ENCODE peak calls at places on chromosomes 6 and 20, in eight cellular contexts. G is epithelial cell of esophagus, B is retinal pigment epithelial cell, Y is foreskin fibroblast, W is NT2/D1, L is GM23248, O is right atrium auricular region, Z is brain microvascular endothelial cell. E is an unnamed sample.

GRCh38 chr6:21800948-21801438 is 207.4 kb downstream of the SOX4 start:
- DNase-seq in B (no peak), O (no peak), Z (peak; percentile 86), Y (peak; percentile 16), W (no peak), L (peak; percentile 18), G (peak; percentile 77), E (no peak)

GRCh38 chr20:1920252-1920651 is 25.0 kb downstream of the SIRPA start:
- DNase-seq in Y (no peak), O (no peak), G (no peak), W (no peak), Z (no peak), L (peak; percentile 31), B (no peak), E (peak; percentile 97)

GRCh38 chr20:34301587-34302311 is 1.4 kb downstream of the AHCY start:
- DNase-seq in O (no peak), Y (no peak), B (no peak), L (no peak), W (no peak), G (no peak), Z (no peak), E (no peak)

GRCh38 chr6:51049288-51049982 is 230.8 kb downstream of the TFAP2B start:
- DNase-seq in B (no peak), L (no peak), G (no peak), Y (no peak), O (no peak), W (no peak), Z (no peak), E (no peak)

GRCh38 chr6:134373282-134373922 is 55.5 kb upstream of the SGK1 start:
- DNase-seq in L (peak; percentile 87), B (peak; percentile 27), Z (peak; percentile 80), W (no peak), G (peak; percentile 83), O (peak; percentile 83), Y (peak; percentile 80), E (no peak)

GRCh38 chr20:25580711-25581110 is 4.6 kb downstream of the NINL start:
- DNase-seq in B (peak; percentile 25), O (no peak), Y (peak; percentile 7), G (peak; percentile 20), W (no peak), L (no peak), Z (no peak), E (peak; percentile 20)

GRCh38 chr6:43720999-43721398 is 33.4 kb upstream of the MRPS18A start:
- DNase-seq in G (no peak), W (no peak), Z (no peak), O (no peak), L (no peak), B (no peak), Y (no peak), E (no peak)

GRCh38 chr6:3405679-3406078 is 51.2 kb downstream of the SLC22A23 start:
- DNase-seq in W (no peak), B (no peak), L (peak; percentile 90), Z (peak; percentile 54), Y (no peak), O (no peak), G (peak; percentile 91), E (peak; percentile 83)

GRCh38 chr6:26214826-26215199 is 127.6 kb downstream of the HFE start:
- DNase-seq in L (no peak), Y (no peak), O (no peak), Z (no peak), G (no peak), B (no peak), W (no peak), E (no peak)

GRCh38 chr6:35392111-35392702 is 49.8 kb downstream of the PPARD start:
- DNase-seq in O (no peak), B (no peak), Z (no peak), L (no peak), W (no peak), G (peak; percentile 99), Y (no peak), E (no peak)

GRCh38 chr20:56540415-56540814 is 7.4 kb downstream of the FAM209B start:
- DNase-seq in Z (peak; percentile 19), O (no peak), L (peak; percentile 45), W (no peak), Y (no peak), B (no peak), G (no peak), E (no peak)

GRCh38 chr6:19898141-19898740 is 61.1 kb downstream of the ID4 start:
- DNase-seq in Z (no peak), W (no peak), Y (no peak), L (no peak), O (no peak), G (no peak), B (no peak), E (no peak)

GRCh38 chr6:123997223-123997622 is 193.6 kb downstream of the NKAIN2 start:
- DNase-seq in G (no peak), O (no peak), Z (no peak), W (no peak), Y (no peak), B (no peak), L (no peak), E (no peak)

GRCh38 chr6:155352812-155353211 is 38.5 kb upstream of the TFB1M start:
- DNase-seq in B (no peak), O (no peak), Y (peak; percentile 62), L (peak; percentile 91), W (no peak), Z (peak; percentile 52), G (no peak), E (no peak)

GRCh38 chr6:12886961-12887775 is 170.6 kb downstream of the PHACTR1 start:
- DNase-seq in G (no peak), L (peak; percentile 51), Y (peak; percentile 53), B (peak; percentile 22), O (no peak), Z (no peak), W (peak; percentile 47), E (peak; percentile 70)

GRCh38 chr6:26217714-26218075 is 130.5 kb downstream of the HFE start:
- DNase-seq in L (peak; percentile 9), W (no peak), Z (no peak), B (no peak), Y (no peak), G (peak; percentile 38), O (no peak), E (no peak)

GRCh38 chr20:33659341-33660034 is 2.6 kb upstream of the C20orf144 start:
- DNase-seq in Z (no peak), B (no peak), L (no peak), O (no peak), G (no peak), Y (no peak), W (no peak), E (no peak)

DNA sequence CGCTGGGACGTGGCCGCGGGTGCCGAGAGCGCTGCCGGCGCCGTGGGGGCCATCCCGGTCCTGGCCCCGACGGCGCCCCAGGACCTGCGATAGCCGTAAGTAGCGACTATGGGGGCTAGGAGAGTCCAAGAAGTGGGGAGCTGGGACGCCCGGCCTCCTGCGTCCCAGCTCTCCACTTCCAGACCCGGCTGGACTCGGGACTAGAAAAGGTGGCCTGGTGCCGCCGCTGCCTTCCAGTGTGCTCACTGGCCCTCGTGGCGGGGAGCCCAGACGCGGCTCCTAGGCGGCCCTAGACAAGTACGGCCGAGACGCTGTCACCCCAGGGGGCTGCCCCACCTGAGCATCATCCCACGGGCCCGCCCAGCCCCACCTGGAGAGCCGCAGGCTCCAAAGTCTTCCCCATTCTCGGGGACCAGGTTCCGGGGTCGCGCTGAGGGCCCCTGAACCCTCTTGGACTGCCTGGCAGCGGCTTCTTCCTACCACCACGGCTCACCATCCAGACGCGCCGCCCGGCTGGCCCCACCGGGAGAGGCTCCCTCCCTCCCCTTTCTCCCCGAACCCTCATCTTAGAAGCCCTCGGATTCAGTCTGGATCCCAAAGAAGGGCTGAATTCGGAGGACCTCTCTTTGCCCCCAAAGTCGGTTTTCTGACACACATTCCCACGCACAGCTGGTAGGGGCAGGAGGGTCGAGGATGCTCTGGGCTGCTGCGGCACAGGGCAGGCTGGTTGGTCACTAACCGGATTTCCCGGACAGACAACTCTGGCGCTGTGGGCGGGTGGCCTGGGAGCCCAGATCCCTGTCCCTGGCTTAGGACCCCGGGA is 878 bp upstream of the MDFI start:
- DNase-seq in B (no peak), Y (no peak), L (no peak), W (no peak), Z (no peak), G (peak; percentile 50), O (no peak), E (no peak)
- H3K4me3 ChIP-seq in B (peak overlapping the region; percentile 57), Y (no peak overlapping the region), L (no peak overlapping the region), W (peak overlapping the region; percentile 80), Z (peak overlapping the region; percentile 68), G (peak overlapping the region; percentile 86), O (peak overlapping the region; percentile 58), E (peak overlapping the region; percentile 37)

GRCh38 chr20:53737404-53738038 is 143.9 kb upstream of the ZNF217 start:
- DNase-seq in G (peak; percentile 12), B (no peak), L (peak; percentile 50), Y (no peak), Z (no peak), O (no peak), W (no peak), E (no peak)
- H3K4me3 ChIP-seq in G (no peak overlapping the region), B (peak overlapping the region; percentile 40), L (peak overlapping the region; percentile 66), Y (no peak overlapping the region), Z (no peak overlapping the region), O (peak overlapping the region; percentile 25), W (no peak overlapping the region), E (no peak overlapping the region)

GRCh38 chr6:7639427-7639826 is 49.4 kb downstream of the SNRNP48 start:
- DNase-seq in O (no peak), B (no peak), G (no peak), W (no peak), Y (no peak), L (no peak), Z (no peak), E (no peak)

GRCh38 chr6:7632501-7633290 is 42.7 kb downstream of the SNRNP48 start:
- DNase-seq in Z (no peak), W (no peak), O (no peak), L (no peak), G (no peak), Y (no peak), B (no peak), E (no peak)

GRCh38 chr6:7633361-7633760 is 43.4 kb downstream of the SNRNP48 start:
- DNase-seq in G (no peak), L (no peak), W (no peak), O (no peak), Z (no peak), B (peak; percentile 33), Y (no peak), E (no peak)

GRCh38 chr6:7631466-7631865 is 41.5 kb downstream of the SNRNP48 start:
- DNase-seq in Z (no peak), O (no peak), W (no peak), Y (no peak), L (no peak), B (no peak), G (no peak), E (no peak)

DNA sequence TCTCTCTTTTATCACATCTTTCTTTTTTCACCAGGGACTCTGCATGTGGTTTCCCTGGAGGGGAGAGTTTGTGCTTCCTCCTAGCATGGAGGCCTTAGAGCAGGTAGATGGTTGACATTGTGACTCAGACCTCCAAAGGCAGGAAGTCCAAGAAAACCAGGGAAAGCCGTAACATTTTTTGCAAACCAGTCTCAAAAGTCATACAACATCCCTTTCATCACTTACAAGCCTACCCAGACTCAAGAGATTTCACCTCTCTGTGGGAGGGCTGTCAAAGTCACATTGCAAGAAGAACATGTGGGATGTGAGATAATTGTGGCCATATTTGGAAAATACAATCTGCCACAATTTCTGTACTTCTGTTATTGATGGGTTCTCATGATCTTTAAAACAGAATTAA is 46.2 kb downstream of the SNRNP48 start:
- DNase-seq in Y (no peak), G (no peak), W (no peak), L (no peak), B (no peak), Z (peak; percentile 30), O (no peak), E (no peak)
- H3K4me3 ChIP-seq in Y (no peak overlapping the region), G (no peak overlapping the region), W (no peak overlapping the region), L (no peak overlapping the region), B (no peak overlapping the region), Z (no peak overlapping the region), O (no peak overlapping the region), E (no peak overlapping the region)

GRCh38 chr20:59004763-59005522 is 2.1 kb downstream of the CTSZ start:
- DNase-seq in O (no peak), Z (no peak), Y (no peak), W (no peak), G (no peak), B (no peak), L (no peak), E (no peak)
- H3K4me3 ChIP-seq in O (peak overlapping the region; percentile 86), Z (no peak overlapping the region), Y (peak overlapping the region; percentile 77), W (no peak overlapping the region), G (no peak overlapping the region), B (no peak overlapping the region), L (peak overlapping the region; percentile 81), E (peak overlapping the region; percentile 85)